ENCODE peak calls at places on chromosomes 1 and 21, in five cellular contexts. One of them, this sample, is unnamed.

GRCh38 chr1:228280106-228280901 is 72.5 kb downstream of the OBSCN start:
- DNase-seq in cardiac muscle cell: no peak
- DNase-seq in lower lobe of right lung: peak; percentile 42
- DNase-seq in psoas muscle: peak; percentile 67
- DNase-seq in dorsolateral prefrontal cortex: no peak
- DNase-seq in this sample: peak; percentile 71

GRCh38 chr1:86666368-86666767 is 38.0 kb upstream of the SH3GLB1 start:
- DNase-seq in cardiac muscle cell: no peak
- DNase-seq in lower lobe of right lung: no peak
- DNase-seq in psoas muscle: no peak
- DNase-seq in dorsolateral prefrontal cortex: no peak
- DNase-seq in this sample: no peak

GRCh38 chr1:155093938-155094621 is 15.4 kb downstream of the EFNA3 start:
- DNase-seq in cardiac muscle cell: peak; percentile 74
- DNase-seq in lower lobe of right lung: no peak
- DNase-seq in psoas muscle: no peak
- DNase-seq in dorsolateral prefrontal cortex: no peak
- DNase-seq in this sample: no peak

GRCh38 chr21:23853796-23854379 is 1753.4 kb downstream of the MRPL39 start:
- DNase-seq in cardiac muscle cell: peak; percentile 3
- DNase-seq in lower lobe of right lung: no peak
- DNase-seq in psoas muscle: no peak
- DNase-seq in dorsolateral prefrontal cortex: no peak
- DNase-seq in this sample: no peak

GRCh38 chr1:53619811-53620619 is 118.9 kb downstream of the GLIS1 start:
- DNase-seq in cardiac muscle cell: no peak
- DNase-seq in lower lobe of right lung: no peak
- DNase-seq in psoas muscle: no peak
- DNase-seq in dorsolateral prefrontal cortex: peak; percentile 18
- DNase-seq in this sample: peak; percentile 35

GRCh38 chr1:70042090-70042716 is 163.2 kb downstream of the LRRC40 start:
- DNase-seq in cardiac muscle cell: peak; percentile 51
- DNase-seq in lower lobe of right lung: no peak
- DNase-seq in psoas muscle: no peak
- DNase-seq in dorsolateral prefrontal cortex: no peak
- DNase-seq in this sample: no peak

GRCh38 chr1:179169616-179170467 is 59.6 kb downstream of the ABL2 start:
- DNase-seq in cardiac muscle cell: peak; percentile 83
- DNase-seq in lower lobe of right lung: no peak
- DNase-seq in psoas muscle: no peak
- DNase-seq in dorsolateral prefrontal cortex: no peak
- DNase-seq in this sample: no peak

GRCh38 chr21:46457801-46458314 is 833 bp upstream of the DIP2A start:
- DNase-seq in cardiac muscle cell: peak; percentile 44
- DNase-seq in lower lobe of right lung: peak; percentile 70
- DNase-seq in psoas muscle: peak; percentile 70
- DNase-seq in dorsolateral prefrontal cortex: peak; percentile 28
- DNase-seq in this sample: no peak

GRCh38 chr1:233993651-233994050 is 89.2 kb downstream of the SLC35F3 start:
- DNase-seq in cardiac muscle cell: no peak
- DNase-seq in lower lobe of right lung: no peak
- DNase-seq in psoas muscle: no peak
- DNase-seq in dorsolateral prefrontal cortex: no peak
- DNase-seq in this sample: no peak

GRCh38 chr1:4655674-4656532 is 1.5 kb downstream of the AJAP1 start:
- DNase-seq in cardiac muscle cell: peak; percentile 35
- DNase-seq in lower lobe of right lung: no peak
- DNase-seq in psoas muscle: peak; percentile 74
- DNase-seq in dorsolateral prefrontal cortex: peak; percentile 49
- DNase-seq in this sample: no peak
- H3K4me3 ChIP-seq in cardiac muscle cell: peak overlapping the region; percentile 13
- H3K4me3 ChIP-seq in lower lobe of right lung: peak overlapping the region; percentile 31
- H3K4me3 ChIP-seq in psoas muscle: peak overlapping the region; percentile 43
- H3K4me3 ChIP-seq in dorsolateral prefrontal cortex: peak overlapping the region; percentile 75
- H3K4me3 ChIP-seq in this sample: peak overlapping the region; percentile 58

DNA sequence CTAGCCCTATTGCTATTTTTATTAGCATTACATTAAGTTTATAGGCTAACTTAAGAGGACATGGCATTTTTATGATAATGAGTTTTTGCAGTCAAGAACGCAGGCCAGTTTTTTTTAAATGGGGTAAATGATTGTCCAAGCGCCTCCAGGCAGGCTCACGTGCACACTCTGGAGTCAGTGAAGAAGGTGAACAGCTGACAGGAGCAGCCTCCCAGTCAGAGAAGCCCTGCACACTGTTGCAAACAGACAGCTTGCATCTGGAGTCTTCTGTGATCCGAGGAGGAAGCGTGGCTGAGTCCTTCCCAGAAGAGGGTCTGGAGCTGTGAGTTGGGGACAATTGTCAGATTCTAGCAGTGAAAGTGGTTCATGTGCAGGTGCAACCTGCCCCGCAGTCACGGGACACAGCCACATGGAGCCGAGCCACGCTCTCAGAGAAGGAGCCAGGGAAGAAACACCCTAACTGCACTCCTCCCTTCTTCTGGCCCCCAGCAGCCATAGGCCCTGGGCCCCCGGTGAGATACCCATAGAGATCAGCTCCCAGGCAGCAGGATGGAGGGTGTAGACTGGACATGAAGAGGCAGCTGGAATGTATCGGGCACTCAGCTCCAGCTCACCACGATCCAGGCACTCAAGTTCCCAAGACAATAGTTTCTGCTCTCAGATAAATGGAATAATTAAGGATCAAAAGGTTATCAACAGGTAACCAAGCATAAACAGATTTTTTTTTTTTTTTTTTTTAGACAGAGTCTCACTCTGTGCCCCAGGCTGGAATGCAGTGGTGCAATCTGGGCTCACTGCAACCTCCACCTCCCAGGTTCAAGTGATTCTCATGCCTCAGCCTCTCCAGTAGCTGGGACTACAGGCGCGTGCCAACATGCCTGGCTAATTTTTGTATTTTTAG is 26.4 kb downstream of the CAPN2 start:
- DNase-seq in cardiac muscle cell: no peak
- DNase-seq in lower lobe of right lung: peak; percentile 70
- DNase-seq in psoas muscle: no peak
- DNase-seq in dorsolateral prefrontal cortex: peak; percentile 27
- DNase-seq in this sample: no peak
- TF ChIP-seq CTCF in cardiac muscle cell: no peak
- TF ChIP-seq CTCF in lower lobe of right lung: no peak
- TF ChIP-seq CTCF in psoas muscle: no peak
- TF ChIP-seq CTCF in dorsolateral prefrontal cortex: no peak
- TF ChIP-seq CTCF in this sample: no peak

GRCh38 chr1:66676616-66677298 is 75.5 kb upstream of the DYNLT5 start:
- DNase-seq in cardiac muscle cell: peak; percentile 69
- DNase-seq in lower lobe of right lung: no peak
- DNase-seq in psoas muscle: no peak
- DNase-seq in dorsolateral prefrontal cortex: no peak
- DNase-seq in this sample: no peak

GRCh38 chr1:66671472-66671871 is 80.8 kb upstream of the DYNLT5 start:
- DNase-seq in cardiac muscle cell: no peak
- DNase-seq in lower lobe of right lung: no peak
- DNase-seq in psoas muscle: no peak
- DNase-seq in dorsolateral prefrontal cortex: no peak
- DNase-seq in this sample: no peak
- H3K27ac ChIP-seq in cardiac muscle cell: no peak overlapping the region
- H3K27ac ChIP-seq in lower lobe of right lung: no peak overlapping the region
- H3K27ac ChIP-seq in psoas muscle: no peak overlapping the region
- H3K27ac ChIP-seq in dorsolateral prefrontal cortex: no peak overlapping the region
- H3K27ac ChIP-seq in this sample: no peak overlapping the region

DNA sequence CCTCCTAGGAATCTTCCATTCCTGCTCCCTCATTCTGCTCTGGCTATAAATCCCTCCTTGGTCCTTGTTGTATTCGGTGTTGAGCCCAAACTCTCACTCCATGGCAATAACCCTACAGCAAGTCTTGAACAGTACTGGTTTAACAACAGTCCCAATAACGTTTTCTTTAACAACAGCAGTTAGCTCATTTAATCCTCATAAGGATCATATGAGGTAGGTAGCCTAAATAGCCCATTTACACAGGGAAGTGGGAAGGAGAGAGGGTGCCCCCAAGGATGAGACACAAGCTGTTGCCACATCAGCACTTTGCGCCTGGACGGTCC is 444 bp upstream of the AGTRAP start:
- DNase-seq in cardiac muscle cell: no peak
- DNase-seq in lower lobe of right lung: no peak
- DNase-seq in psoas muscle: no peak
- DNase-seq in dorsolateral prefrontal cortex: no peak
- DNase-seq in this sample: no peak
- H3K4me3 ChIP-seq in cardiac muscle cell: no peak overlapping the region
- H3K4me3 ChIP-seq in lower lobe of right lung: peak overlapping the region; percentile 90
- H3K4me3 ChIP-seq in psoas muscle: peak overlapping the region; percentile 72
- H3K4me3 ChIP-seq in dorsolateral prefrontal cortex: peak overlapping the region; percentile 93
- H3K4me3 ChIP-seq in this sample: peak overlapping the region; percentile 87

GRCh38 chr1:67700692-67701410 is 15.8 kb downstream of the GADD45A start:
- DNase-seq in cardiac muscle cell: peak; percentile 61
- DNase-seq in lower lobe of right lung: no peak
- DNase-seq in psoas muscle: no peak
- DNase-seq in dorsolateral prefrontal cortex: no peak
- DNase-seq in this sample: no peak
- TF ChIP-seq CTCF in cardiac muscle cell: peak; percentile 17
- TF ChIP-seq CTCF in lower lobe of right lung: no peak
- TF ChIP-seq CTCF in psoas muscle: no peak
- TF ChIP-seq CTCF in dorsolateral prefrontal cortex: no peak
- TF ChIP-seq CTCF in this sample: no peak

This sample was measured in coronary artery.